ENCODE peak calls at places on chromosomes 7 and 10, in seven cellular contexts. A, Z, R, V, K, I and W are unnamed samples.

GRCh38 chr10:88892223-88892967 is 12.3 kb downstream of the STAMBPL1 start:
- DNase-seq in I (no peak), R (no peak), K (no peak), A (peak), Z (no peak), V (no peak), W (no peak)

GRCh38 chr10:73827346-73828089 is 16.1 kb upstream of the NDST2 start:
- DNase-seq in V (no peak), A (no peak), I (peak), Z (no peak), K (no peak), R (no peak), W (peak)

GRCh38 chr10:16910795-16911164 is 93.6 kb upstream of the RSU1 start:
- DNase-seq in K (no peak), Z (no peak), I (no peak), R (no peak), V (no peak), A (no peak), W (no peak)

GRCh38 chr10:22426653-22427052 is 81.4 kb downstream of the SPAG6 start:
- DNase-seq in K (no peak), V (no peak), R (no peak), Z (no peak), I (no peak), A (no peak), W (no peak)

GRCh38 chr10:71547841-71548493 is 151.2 kb downstream of the CDH23 start:
- DNase-seq in R (peak), A (peak), V (no peak), Z (peak), I (no peak), K (peak), W (no peak)

GRCh38 chr10:44773565-44773964 is 137.6 kb upstream of the TMEM72 start:
- DNase-seq in I (no peak), Z (no peak), V (no peak), A (no peak), K (no peak), R (no peak), W (no peak)

GRCh38 chr7:47392241-47392759 is 189.6 kb downstream of the TNS3 start:
- DNase-seq in R (no peak), A (peak), K (peak), Z (peak), I (no peak), V (no peak), W (no peak)

GRCh38 chr10:63628526-63629362 is 107.5 kb downstream of the REEP3 start:
- DNase-seq in I (peak), K (peak), Z (peak), V (peak), R (peak), A (no peak), W (peak)

GRCh38 chr7:140873473-140873872 is 51.3 kb downstream of the BRAF start:
- DNase-seq in K (no peak), I (no peak), A (no peak), V (no peak), R (peak), Z (no peak), W (no peak)

GRCh38 chr10:34766256-34766580 is 48.9 kb downstream of the PARD3 start:
- DNase-seq in A (no peak), I (no peak), R (no peak), V (no peak), Z (no peak), K (no peak), W (no peak)

GRCh38 chr7:142535123-142535779 is 214.0 kb upstream of the PRSS1 start:
- DNase-seq in K (peak), A (peak), R (peak), V (no peak), Z (peak), I (peak), W (peak)

GRCh38 chr10:4941540-4942330 is 21.5 kb upstream of the AKR1C1 start:
- DNase-seq in V (no peak), K (peak), Z (no peak), A (peak), I (peak), R (no peak), W (no peak)

GRCh38 chr10:4943821-4944220 is 19.4 kb upstream of the AKR1C1 start:
- DNase-seq in I (no peak), R (no peak), V (no peak), Z (no peak), K (no peak), A (peak), W (no peak)

GRCh38 chr10:4937346-4937745 is 25.9 kb upstream of the AKR1C1 start:
- DNase-seq in Z (no peak), V (no peak), A (no peak), K (no peak), I (no peak), R (no peak), W (no peak)

GRCh38 chr10:4934391-4934987 is 28.7 kb upstream of the AKR1C1 start:
- DNase-seq in A (no peak), Z (no peak), R (no peak), I (no peak), V (no peak), K (no peak), W (no peak)

DNA sequence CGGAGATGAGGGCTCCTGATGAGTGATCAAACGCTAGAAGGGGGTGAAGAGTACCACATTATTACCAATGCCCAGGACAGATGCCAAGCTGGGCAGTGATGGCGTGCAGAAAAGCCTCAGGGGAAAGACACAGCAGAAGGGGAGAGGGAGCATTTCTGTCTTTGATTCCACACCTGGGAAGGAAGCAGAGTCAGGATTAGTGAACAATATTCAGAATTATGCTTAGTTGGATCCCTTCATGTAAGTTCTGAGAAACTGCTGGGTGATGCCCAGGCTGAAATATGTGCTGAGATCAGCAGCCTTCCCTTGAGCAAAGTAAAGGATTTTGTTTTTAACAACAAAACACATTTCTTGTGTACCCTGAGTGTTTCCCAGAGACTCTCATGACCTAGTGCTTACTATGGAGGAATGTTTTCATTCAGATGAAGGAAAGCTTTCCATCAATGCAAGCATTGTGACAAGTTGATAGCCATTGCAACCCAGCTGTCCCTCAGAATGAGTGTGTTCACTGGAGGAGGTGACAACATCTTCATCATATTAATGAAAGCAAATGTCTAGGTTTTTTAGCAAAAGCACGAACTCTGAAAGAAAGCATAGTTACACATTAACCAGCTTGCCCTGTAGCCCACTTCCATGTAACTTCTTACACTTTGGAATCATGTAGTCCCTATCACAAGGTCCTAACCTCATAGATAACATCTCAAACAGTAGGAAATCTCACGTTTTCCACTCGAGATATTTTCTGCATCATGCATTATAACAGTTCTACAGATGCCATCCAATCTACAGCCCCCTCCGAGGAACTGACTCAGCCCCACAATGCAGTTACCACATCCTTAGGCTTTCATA is 23.8 kb upstream of the AKR1C1 start:
- DNase-seq in V (no peak), A (no peak), I (no peak), R (no peak), K (no peak), Z (no peak), W (no peak)
- H3K27ac ChIP-seq in V (no peak), A (no peak), I (peak), R (no peak), K (peak), Z (no peak), W (peak)

DNA sequence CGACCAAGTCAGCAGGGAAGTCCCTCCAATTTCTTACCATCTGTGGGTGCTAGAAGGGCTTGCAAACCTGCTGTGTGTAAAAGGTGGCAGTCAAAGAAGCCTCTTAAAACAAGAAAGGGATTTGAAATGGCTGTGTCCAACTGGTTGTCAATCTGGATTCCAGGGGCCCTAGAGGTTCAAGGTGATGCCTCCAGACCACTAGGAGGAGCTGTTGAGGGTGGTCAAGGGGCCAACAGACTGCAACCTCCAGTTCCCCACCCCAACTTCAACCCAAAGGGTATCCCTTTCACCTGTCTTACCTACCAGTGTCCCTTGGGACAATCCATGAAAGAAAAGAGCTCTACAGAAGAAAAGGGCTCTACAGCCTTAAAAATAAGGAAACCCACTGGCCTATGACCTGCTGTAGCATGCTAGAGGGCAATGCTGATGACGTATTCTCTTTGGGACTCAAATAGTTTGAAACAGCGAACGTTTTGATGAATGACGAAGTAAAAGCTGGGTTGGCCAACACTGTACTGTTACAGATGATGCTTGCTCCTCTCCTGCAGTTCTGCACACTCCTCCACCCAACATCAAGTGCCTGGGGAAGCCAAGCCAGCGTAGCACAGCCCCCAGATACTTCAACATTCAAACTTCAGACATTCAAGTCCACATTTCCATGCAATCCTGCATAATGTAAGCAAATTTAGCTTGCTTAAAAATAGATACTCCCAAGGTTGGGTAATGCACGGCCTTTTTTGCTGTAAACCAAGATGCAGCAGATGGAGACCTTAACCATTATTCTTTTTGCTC is 46.0 kb upstream of the WDR11 start:
- DNase-seq in I (no peak), R (no peak), Z (no peak), A (no peak), K (no peak), V (no peak), W (no peak)
- TF ChIP-seq CTCF in I (no peak), R (no peak), Z (no peak), A (no peak), K (no peak), V (no peak), W (no peak)

DNA sequence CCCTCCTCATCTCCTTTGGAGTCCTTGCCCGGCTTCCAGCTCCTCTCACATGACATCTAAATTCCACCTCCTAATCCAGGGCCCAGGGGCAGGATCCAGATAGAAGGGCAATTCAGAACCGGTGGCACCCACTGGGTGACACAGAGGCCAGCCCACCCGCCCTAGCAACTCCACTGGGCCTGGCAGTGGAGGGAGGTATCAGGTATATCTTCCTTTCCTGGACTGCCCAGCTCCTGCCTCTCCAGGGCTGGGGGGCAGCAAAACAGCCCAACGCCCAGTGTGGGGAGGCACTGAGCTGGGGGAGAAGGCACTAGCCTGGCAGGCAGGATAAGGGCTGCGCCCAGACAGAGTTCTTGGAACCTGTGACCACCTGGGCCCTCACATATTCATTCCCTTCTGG is 10.4 kb upstream of the TRIM8 start:
- DNase-seq in K (no peak), I (no peak), Z (no peak), R (no peak), V (no peak), A (no peak), W (no peak)
- H3K27ac ChIP-seq in K (peak), I (peak), Z (peak), R (peak), V (peak), A (peak), W (peak)

GRCh38 chr10:123000155-123000554 is 8.4 kb downstream of the IKZF5 start:
- DNase-seq in R (no peak), K (no peak), I (no peak), A (no peak), V (no peak), Z (no peak), W (no peak)
- TF ChIP-seq CTCF in R (no peak), K (no peak), I (no peak), A (no peak), V (no peak), Z (no peak), W (no peak)

GRCh38 chr10:133309720-133310398 is 1.1 kb downstream of the ZNF511 start:
- DNase-seq in Z (peak), V (no peak), A (no peak), I (no peak), K (no peak), R (no peak), W (no peak)
- H3K27ac ChIP-seq in Z (no peak), V (no peak), A (no peak), I (no peak), K (no peak), R (no peak), W (peak)

DNA sequence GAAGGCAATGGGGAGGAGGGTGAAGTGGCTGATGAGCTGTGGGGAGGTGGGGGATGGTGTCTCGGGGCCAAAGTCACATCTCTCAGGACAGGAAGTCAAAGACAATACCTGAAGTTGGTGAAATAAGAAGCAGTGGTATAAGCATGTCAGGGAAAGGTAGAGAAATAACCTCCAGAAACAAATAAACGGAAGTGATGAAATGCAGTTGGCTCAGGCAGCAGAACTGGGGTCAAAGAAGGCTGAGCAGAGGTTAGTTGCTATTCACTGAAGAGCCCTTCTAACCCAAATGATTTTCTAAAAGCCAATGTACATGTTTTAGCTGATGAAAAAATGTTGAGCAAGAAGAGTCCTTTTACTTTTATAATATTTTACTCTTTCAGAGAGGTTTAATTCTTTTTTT is 78.6 kb upstream of the ADRB1 start:
- DNase-seq in A (no peak), K (no peak), Z (no peak), R (no peak), I (no peak), V (no peak), W (no peak)
- TF ChIP-seq CTCF in A (no peak), K (no peak), Z (no peak), R (no peak), I (no peak), V (no peak), W (no peak)